ENCODE peak calls at places on chromosomes 16 and 17, in seven cellular contexts. M is neural progenitor cell, B is A549, Y is pancreas, E is substantia nigra, T is WERI-Rb-1, C is SK-N-SH. J is an unnamed sample.

GRCh38 chr17:81249233-81250040 is 10.3 kb downstream of the NDUFAF8 start:
- DNase-seq in M (no peak), B (no peak), Y (peak), E (no peak), T (no peak), C (no peak), J (no peak)

GRCh38 chr16:88703486-88704309 is 2.5 kb downstream of the RNF166 start:
- DNase-seq in M (no peak), B (no peak), Y (no peak), E (no peak), T (no peak), C (no peak), J (peak)

GRCh38 chr17:10162034-10162433 is 36.4 kb downstream of the GAS7 start:
- DNase-seq in M (no peak), B (no peak), Y (no peak), E (no peak), T (no peak), C (no peak), J (no peak)

GRCh38 chr16:46928811-46929210 is 44.6 kb downstream of the GPT2 start:
- DNase-seq in M (no peak), B (no peak), Y (no peak), E (no peak), T (no peak), C (no peak), J (no peak)

GRCh38 chr16:85279874-85280545 is 167.7 kb upstream of the CIBAR2 start:
- DNase-seq in M (no peak), B (no peak), Y (no peak), E (peak), T (no peak), C (no peak), J (no peak)

GRCh38 chr16:84988328-84989080 is 22.8 kb downstream of the ZDHHC7 start:
- DNase-seq in M (no peak), B (no peak), Y (no peak), E (no peak), T (no peak), C (no peak), J (no peak)

GRCh38 chr16:28186752-28187151 is 25.0 kb downstream of the XPO6 start:
- DNase-seq in M (no peak), B (no peak), Y (no peak), E (no peak), T (no peak), C (no peak), J (no peak)

GRCh38 chr17:75394332-75394918 is 11.1 kb downstream of the GRB2 start:
- DNase-seq in M (no peak), B (no peak), Y (no peak), E (no peak), T (no peak), C (peak), J (peak)

GRCh38 chr16:20411055-20411454 is 1.7 kb downstream of the ACSM5 start:
- DNase-seq in M (no peak), B (no peak), Y (no peak), E (no peak), T (no peak), C (no peak), J (no peak)

GRCh38 chr17:49890077-49890821 is 42.4 kb upstream of the TAC4 start:
- DNase-seq in M (peak), B (no peak), Y (no peak), E (no peak), T (peak), C (no peak), J (peak)

GRCh38 chr17:15465045-15465701 is 2.2 kb downstream of the CDRT4 start:
- DNase-seq in M (no peak), B (no peak), Y (no peak), E (no peak), T (no peak), C (no peak), J (no peak)

GRCh38 chr16:25689137-25689836 is 2.5 kb upstream of the HS3ST4 start:
- DNase-seq in M (no peak), B (no peak), Y (no peak), E (no peak), T (no peak), C (no peak), J (no peak)

GRCh38 chr16:2915196-2915929 is 3.6 kb downstream of the FLYWCH1 start:
- DNase-seq in M (no peak), B (no peak), Y (no peak), E (no peak), T (no peak), C (no peak), J (no peak)

GRCh38 chr17:78535285-78536197 is 41.7 kb downstream of the DNAH17 start:
- DNase-seq in M (no peak), B (no peak), Y (no peak), E (no peak), T (no peak), C (no peak), J (peak)

GRCh38 chr16:29290631-29291247 is 115.8 kb downstream of the NPIPB11 start:
- DNase-seq in M (peak), B (peak), Y (peak), E (peak), T (peak), C (no peak), J (peak)

GRCh38 chr16:88383401-88384221 is 852 bp downstream of the ZNF469 start:
- DNase-seq in M (peak), B (peak), Y (peak), E (peak), T (peak), C (peak), J (peak)

GRCh38 chr16:2450975-2451381 is 8.9 kb upstream of the TEDC2 start:
- DNase-seq in M (no peak), B (no peak), Y (no peak), E (no peak), T (no peak), C (no peak), J (peak)

GRCh38 chr17:179066-179432 is 2.4 kb downstream of the DOC2B start:
- DNase-seq in M (no peak), B (no peak), Y (no peak), E (no peak), T (peak), C (peak), J (no peak)

GRCh38 chr16:3673676-3674377 is 19.3 kb downstream of the DNASE1 start:
- DNase-seq in M (no peak), B (no peak), Y (no peak), E (no peak), T (no peak), C (no peak), J (no peak)

GRCh38 chr17:77106874-77107358 is 33.9 kb upstream of the SEC14L1 start:
- DNase-seq in M (peak), B (no peak), Y (no peak), E (no peak), T (no peak), C (no peak), J (no peak)

GRCh38 chr16:47475786-47476185 is 14.7 kb downstream of the PHKB start:
- DNase-seq in M (no peak), B (no peak), Y (no peak), E (no peak), T (no peak), C (no peak), J (no peak)

GRCh38 chr17:34579017-34579946 is at the start of gene TMEM132E:
- DNase-seq in M (peak), B (no peak), Y (peak), E (peak), T (peak), C (peak), J (peak)

GRCh38 chr17:7186241-7186640 is 7.1 kb upstream of the ASGR1 start:
- DNase-seq in M (no peak), B (peak), Y (no peak), E (no peak), T (no peak), C (no peak), J (peak)

GRCh38 chr16:48862087-48862532 is 252.1 kb upstream of the N4BP1 start:
- DNase-seq in M (peak), B (no peak), Y (no peak), E (no peak), T (no peak), C (no peak), J (no peak)

GRCh38 chr17:12536021-12536420 is 129.7 kb upstream of the MYOCD start:
- DNase-seq in M (no peak), B (no peak), Y (no peak), E (no peak), T (no peak), C (no peak), J (no peak)

GRCh38 chr17:50535407-50535806 is 2.9 kb downstream of the EPN3 start:
- DNase-seq in M (no peak), B (no peak), Y (no peak), E (no peak), T (no peak), C (no peak), J (peak)

GRCh38 chr16:50007744-50008143 is 17.3 kb upstream of the CNEP1R1 start:
- DNase-seq in M (no peak), B (no peak), Y (no peak), E (no peak), T (no peak), C (no peak), J (no peak)

GRCh38 chr16:49305406-49305805 is 23.8 kb upstream of the CBLN1 start:
- DNase-seq in M (no peak), B (no peak), Y (no peak), E (no peak), T (no peak), C (no peak), J (no peak)

GRCh38 chr16:4109250-4109736 is 6.9 kb downstream of the ADCY9 start:
- DNase-seq in M (no peak), B (peak), Y (no peak), E (no peak), T (no peak), C (no peak), J (no peak)

GRCh38 chr17:78364436-78365281 is 4.8 kb upstream of the SOCS3 start:
- DNase-seq in M (peak), B (no peak), Y (no peak), E (no peak), T (no peak), C (no peak), J (peak)

GRCh38 chr17:18315498-18316360 is 636 bp downstream of the SMCR8 start:
- DNase-seq in M (no peak), B (no peak), Y (no peak), E (no peak), T (no peak), C (no peak), J (peak)

GRCh38 chr16:70563571-70563970 is 40.0 kb downstream of the SF3B3 start:
- DNase-seq in M (no peak), B (no peak), Y (no peak), E (no peak), T (no peak), C (no peak), J (peak)

GRCh38 chr17:17774009-17774881 is 62.5 kb downstream of the SREBF1 start:
- DNase-seq in M (no peak), B (peak), Y (no peak), E (no peak), T (no peak), C (no peak), J (no peak)

GRCh38 chr16:68776821-68777485 is 39.9 kb downstream of the CDH1 start:
- DNase-seq in M (no peak), B (no peak), Y (no peak), E (no peak), T (no peak), C (no peak), J (no peak)
- H3K27ac ChIP-seq in M (no peak), B (no peak), Y (peak), E (no peak), T (no peak), C (no peak), J (no peak)

DNA sequence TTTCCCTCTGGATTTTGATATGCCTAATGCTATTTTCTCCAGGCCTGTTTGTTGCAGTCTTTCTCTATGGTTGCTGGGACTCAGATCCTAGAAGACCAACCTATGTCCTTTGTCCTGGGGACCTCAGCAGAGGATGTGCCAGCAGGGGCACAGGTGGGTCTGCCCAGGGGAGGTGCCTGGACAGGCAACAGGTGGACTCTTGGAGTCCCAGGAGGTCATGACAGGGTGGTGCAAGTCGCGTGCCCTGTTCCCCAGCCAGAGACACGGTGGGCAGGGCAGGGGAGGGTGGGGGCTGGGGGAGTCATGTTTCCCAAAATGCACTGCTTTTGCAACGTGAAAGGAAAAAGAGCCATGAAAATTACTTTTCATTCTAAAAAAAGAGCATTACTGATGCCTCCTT is 26.3 kb upstream of the PLLP start:
- DNase-seq in M (no peak), B (no peak), Y (no peak), E (no peak), T (no peak), C (no peak), J (no peak)
- H3K27ac ChIP-seq in M (no peak), B (no peak), Y (no peak), E (no peak), T (no peak), C (no peak), J (no peak)

GRCh38 chr16:6926762-6927161 is 405.9 kb upstream of the RBFOX1 start:
- DNase-seq in M (peak), B (no peak), Y (no peak), E (no peak), T (no peak), C (no peak), J (no peak)
- H3K27ac ChIP-seq in M (peak), B (no peak), Y (no peak), E (no peak), T (no peak), C (no peak), J (no peak)

DNA sequence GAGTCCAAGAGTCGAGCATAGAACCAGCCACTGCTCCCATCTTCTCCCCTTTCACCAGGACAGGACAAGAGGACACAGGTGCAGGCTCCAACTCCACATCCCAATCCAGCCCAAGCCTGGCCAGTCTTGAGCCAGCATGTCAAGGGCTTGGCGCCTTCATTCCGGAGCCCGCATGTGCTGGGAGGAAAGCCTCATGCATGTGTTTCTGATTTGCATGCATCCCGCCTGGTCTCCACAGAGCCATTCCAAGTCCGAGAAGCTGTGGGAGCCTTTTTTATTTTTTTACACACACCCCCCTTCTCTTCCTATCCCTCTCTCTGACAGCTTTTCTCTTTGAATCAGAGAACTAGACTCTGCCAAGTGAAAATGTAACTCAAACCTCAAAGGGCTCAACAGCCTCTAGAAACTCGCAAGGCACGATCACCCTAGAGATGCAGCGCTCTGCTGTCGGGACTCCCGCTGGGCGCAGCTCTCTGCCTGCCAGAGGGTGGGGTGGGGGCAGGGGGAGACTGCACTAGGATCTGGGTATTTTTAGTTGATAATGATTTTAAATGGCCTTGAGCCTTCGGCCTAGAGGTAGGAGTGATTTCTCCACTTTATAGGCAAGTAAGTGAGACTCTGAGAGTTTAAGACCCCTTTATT is 45.2 kb downstream of the NOG start:
- DNase-seq in M (no peak), B (no peak), Y (no peak), E (no peak), T (no peak), C (no peak), J (no peak)
- H3K27ac ChIP-seq in M (no peak), B (no peak), Y (no peak), E (no peak), T (no peak), C (no peak), J (no peak)

DNA sequence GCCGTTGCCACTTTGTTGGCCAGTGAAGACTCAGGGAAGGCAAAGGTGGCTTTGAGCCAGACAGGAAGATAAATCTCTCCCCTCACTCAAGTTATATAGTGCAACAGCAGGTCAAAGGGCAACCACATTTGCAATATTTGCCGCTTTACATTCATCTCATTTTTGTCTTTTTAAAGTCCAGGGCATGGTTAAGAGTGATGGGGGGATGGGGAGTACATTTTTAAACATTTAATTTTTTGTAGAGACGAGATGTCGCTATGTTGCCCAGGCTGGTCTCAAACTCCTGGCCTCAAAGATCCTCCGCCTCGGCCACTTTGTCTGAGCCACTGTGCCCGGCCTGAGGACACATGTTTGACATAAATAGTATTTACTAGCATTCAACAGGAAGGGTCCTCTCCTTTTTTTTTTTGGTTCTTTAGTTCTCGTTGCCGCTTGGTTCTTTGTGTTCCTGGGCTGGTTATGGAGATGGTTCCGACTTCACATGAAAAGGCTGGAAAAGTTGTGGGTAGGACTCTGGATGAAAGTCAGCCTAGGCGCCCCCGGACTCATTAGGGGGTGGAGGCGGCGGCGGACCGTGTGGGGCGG is 95.7 kb downstream of the RAB11FIP4 start:
- DNase-seq in M (no peak), B (no peak), Y (peak), E (no peak), T (no peak), C (no peak), J (no peak)
- H3K27ac ChIP-seq in M (no peak), B (peak), Y (peak), E (peak), T (peak), C (no peak), J (no peak)

GRCh38 chr17:40490289-40490853 is 11.1 kb downstream of the TNS4 start:
- DNase-seq in M (peak), B (no peak), Y (no peak), E (peak), T (peak), C (peak), J (peak)

GRCh38 chr17:40493697-40494096 is 7.7 kb downstream of the TNS4 start:
- DNase-seq in M (no peak), B (no peak), Y (no peak), E (no peak), T (no peak), C (peak), J (no peak)

GRCh38 chr17:40490982-40491381 is 10.4 kb downstream of the TNS4 start:
- DNase-seq in M (no peak), B (no peak), Y (no peak), E (no peak), T (no peak), C (no peak), J (no peak)

GRCh38 chr17:40495140-40495539 is 6.3 kb downstream of the TNS4 start:
- DNase-seq in M (no peak), B (no peak), Y (no peak), E (no peak), T (no peak), C (no peak), J (no peak)

GRCh38 chr17:40491486-40491885 is 9.9 kb downstream of the TNS4 start:
- DNase-seq in M (no peak), B (no peak), Y (no peak), E (no peak), T (peak), C (no peak), J (no peak)
- H3K27ac ChIP-seq in M (no peak), B (peak), Y (no peak), E (no peak), T (peak), C (no peak), J (no peak)

GRCh38 chr16:12318661-12319463 is 342.3 kb downstream of the SNX29 start:
- DNase-seq in M (no peak), B (no peak), Y (no peak), E (no peak), T (no peak), C (no peak), J (no peak)
- H3K27ac ChIP-seq in M (no peak), B (no peak), Y (no peak), E (no peak), T (no peak), C (no peak), J (no peak)

J was measured in osteoblast.